ENCODE peak calls at places on chromosomes 11 and 22, in six cellular contexts. R is left ventricle myocardium superior; X is NCI-H774; A is activated CD8-positive, alpha-beta memory T cell treated with anti-CD3 and anti-CD28 coated beads, Interleukin-2, amount 50 U/mL, for 4 hours; U is Daoy; P is activated CD8-positive, alpha-beta T cell treated with anti-CD3 and anti-CD28 coated beads, Interleukin-2, amount 10 ng/mL, durations not matched to agents 7 days and 5 days. N is an unnamed sample.

GRCh38 chr11:58923300-58923788 is 15.9 kb upstream of the GLYATL1 start:
- DNase-seq in R (no peak), X (peak; percentile 41), A (no peak), U (peak; percentile 66), P (peak; percentile 31), N (peak; percentile 32)

GRCh38 chr22:43530864-43531201 is 119.0 kb downstream of the MPPED1 start:
- DNase-seq in R (no peak), X (no peak), A (no peak), U (no peak), P (no peak), N (no peak)

GRCh38 chr11:130436171-130436570 is 7.8 kb upstream of the ADAMTS8 start:
- DNase-seq in R (no peak), X (no peak), A (no peak), U (no peak), P (no peak), N (no peak)

GRCh38 chr22:47089374-47089773 is 326.9 kb downstream of the TBC1D22A start:
- DNase-seq in R (no peak), X (no peak), A (no peak), U (no peak), P (no peak), N (no peak)

GRCh38 chr22:44181033-44181911 is 547 bp downstream of the PARVG start:
- DNase-seq in R (peak; percentile 60), X (no peak), A (peak; percentile 71), U (peak; percentile 76), P (peak; percentile 81), N (no peak)

GRCh38 chr22:50418624-50419023 is 56.2 kb downstream of the SBF1 start:
- DNase-seq in R (no peak), X (no peak), A (no peak), U (no peak), P (no peak), N (no peak)

GRCh38 chr11:33747969-33748368 is 11.7 kb upstream of the CD59 start:
- DNase-seq in R (no peak), X (no peak), A (no peak), U (no peak), P (no peak), N (no peak)

GRCh38 chr11:10114593-10115404 is 179.2 kb downstream of the SBF2 start:
- DNase-seq in R (no peak), X (no peak), A (no peak), U (no peak), P (no peak), N (no peak)

GRCh38 chr22:30314918-30315317 is 11.8 kb downstream of the TBC1D10A start:
- DNase-seq in R (no peak), X (no peak), A (peak; percentile 51), U (peak; percentile 92), P (no peak), N (peak; percentile 31)

GRCh38 chr11:12019337-12019736 is 10.9 kb upstream of the DKK3 start:
- DNase-seq in R (no peak), X (no peak), A (no peak), U (peak; percentile 29), P (no peak), N (peak; percentile 72)

GRCh38 chr11:12845739-12846358 is 163.3 kb upstream of the RASSF10 start:
- DNase-seq in R (peak; percentile 42), X (peak; percentile 96), A (no peak), U (peak; percentile 17), P (no peak), N (peak; percentile 92)

GRCh38 chr11:86116386-86116726 is 47.5 kb upstream of the PICALM start:
- DNase-seq in R (no peak), X (no peak), A (peak; percentile 16), U (peak; percentile 91), P (no peak), N (peak; percentile 49)